ENCODE peak calls at places on chromosomes 4 and X, in five cellular contexts. X is HepG2, L is K562, W is GM12878, M is H1. D is an unnamed sample.

GRCh38 chrX:153465691-153466380 is 4.5 kb downstream of the HAUS7 start:
- DNase-seq in X (no peak), L (no peak), W (no peak), M (no peak), D (no peak)

GRCh38 chrX:15447985-15448639 is 45.0 kb downstream of the PIR start:
- DNase-seq in X (no peak), L (no peak), W (no peak), M (no peak), D (no peak)

GRCh38 chr4:99826016-99826415 is 9.4 kb downstream of the DAPP1 start:
- DNase-seq in X (no peak), L (no peak), W (no peak), M (no peak), D (no peak)

GRCh38 chrX:144849141-144849540 is 398.2 kb upstream of the SPANXN1 start:
- DNase-seq in X (no peak), L (no peak), W (no peak), M (no peak), D (no peak)

GRCh38 chr4:84470204-84470785 is 28.8 kb downstream of the NKX6-1 start:
- DNase-seq in X (peak), L (no peak), W (no peak), M (no peak), D (no peak)

GRCh38 chr4:41977709-41978108 is 3.8 kb upstream of the DCAF4L1 start:
- DNase-seq in X (no peak), L (no peak), W (no peak), M (no peak), D (no peak)

GRCh38 chr4:70945046-70945445 is 42.9 kb downstream of the MOB1B start:
- DNase-seq in X (no peak), L (no peak), W (no peak), M (no peak), D (no peak)

GRCh38 chr4:40846556-40846955 is 96.8 kb downstream of the NSUN7 start:
- DNase-seq in X (no peak), L (no peak), W (no peak), M (no peak), D (no peak)

GRCh38 chrX:47191806-47192401 is 1.7 kb upstream of the UBA1 start:
- DNase-seq in X (no peak), L (no peak), W (no peak), M (no peak), D (no peak)

GRCh38 chr4:97994765-97995465 is 148.4 kb downstream of the STPG2 start:
- DNase-seq in X (no peak), L (no peak), W (no peak), M (no peak), D (no peak)

GRCh38 chrX:39642071-39642470 is 455.7 kb downstream of the BCOR start:
- DNase-seq in X (peak), L (no peak), W (no peak), M (no peak), D (no peak)

GRCh38 chr4:183760326-183760725 is 101.2 kb downstream of the TRAPPC11 start:
- DNase-seq in X (no peak), L (no peak), W (no peak), M (no peak), D (no peak)

GRCh38 chr4:156413411-156413985 is 459.8 kb upstream of the CTSO start:
- DNase-seq in X (no peak), L (no peak), W (no peak), M (no peak), D (no peak)

GRCh38 chr4:12393631-12394262 is 965.1 kb upstream of the HS3ST1 start:
- DNase-seq in X (no peak), L (no peak), W (no peak), M (no peak), D (no peak)

GRCh38 chr4:140659935-140660710 is 91.4 kb upstream of the UCP1 start:
- DNase-seq in X (no peak), L (no peak), W (no peak), M (no peak), D (no peak)

GRCh38 chrX:39736219-39737211 is 361.2 kb downstream of the BCOR start:
- DNase-seq in X (no peak), L (no peak), W (no peak), M (no peak), D (peak)

GRCh38 chr4:4226606-4227438 is at the start of gene OTOP1:
- DNase-seq in X (no peak), L (no peak), W (no peak), M (no peak), D (peak)

GRCh38 chr4:152072886-152073285 is 312.1 kb upstream of the GATB start:
- DNase-seq in X (no peak), L (no peak), W (no peak), M (no peak), D (no peak)

GRCh38 chr4:163556169-163556568 is 61.7 kb downstream of the TMA16 start:
- DNase-seq in X (no peak), L (no peak), W (no peak), M (no peak), D (no peak)

GRCh38 chr4:83340692-83341343 is 6.2 kb upstream of the HPSE start:
- DNase-seq in X (no peak), L (no peak), W (no peak), M (no peak), D (no peak)

GRCh38 chr4:118888666-118889312 is at the start of gene SYNPO2:
- DNase-seq in X (no peak), L (no peak), W (no peak), M (peak), D (peak)

GRCh38 chrX:149040873-149041535 is 464.1 kb downstream of the IDS start:
- DNase-seq in X (no peak), L (no peak), W (no peak), M (no peak), D (no peak)

GRCh38 chr4:113893546-113893945 is 85.9 kb downstream of the ARSJ start:
- DNase-seq in X (peak), L (no peak), W (no peak), M (no peak), D (no peak)

GRCh38 chrX:41381685-41382084 is 47.7 kb downstream of the DDX3X start:
- DNase-seq in X (peak), L (peak), W (no peak), M (peak), D (no peak)

GRCh38 chrX:109872021-109872730 is 130.7 kb upstream of the TMEM164 start:
- DNase-seq in X (peak), L (no peak), W (no peak), M (no peak), D (no peak)

GRCh38 chr4:152456609-152457008 is 79.3 kb downstream of the FBXW7 start:
- DNase-seq in X (no peak), L (no peak), W (no peak), M (no peak), D (no peak)

GRCh38 chr4:112645541-112646329 is 8.8 kb downstream of the LARP7 start:
- DNase-seq in X (no peak), L (no peak), W (no peak), M (peak), D (no peak)

GRCh38 chr4:10096201-10096975 is 20.2 kb downstream of the WDR1 start:
- DNase-seq in X (no peak), L (peak), W (peak), M (no peak), D (no peak)

GRCh38 chr4:55013431-55013955 is 111.9 kb downstream of the KDR start:
- DNase-seq in X (no peak), L (no peak), W (no peak), M (no peak), D (no peak)

GRCh38 chr4:110754726-110755125 is 131.8 kb upstream of the PITX2 start:
- DNase-seq in X (no peak), L (no peak), W (no peak), M (no peak), D (no peak)

GRCh38 chr4:80532674-80533333 is 197.3 kb downstream of the CFAP299 start:
- DNase-seq in X (no peak), L (no peak), W (no peak), M (no peak), D (no peak)

GRCh38 chrX:68190799-68191198 is 242.5 kb downstream of the OPHN1 start:
- DNase-seq in X (no peak), L (no peak), W (no peak), M (no peak), D (no peak)

GRCh38 chrX:74578137-74578536 is 36.3 kb downstream of the RLIM start:
- DNase-seq in X (no peak), L (no peak), W (no peak), M (no peak), D (no peak)

GRCh38 chr4:181858746-181859145 is 384.5 kb upstream of the TENM3 start:
- DNase-seq in X (no peak), L (no peak), W (no peak), M (no peak), D (no peak)

GRCh38 chr4:181860157-181860556 is 383.0 kb upstream of the TENM3 start:
- DNase-seq in X (no peak), L (no peak), W (no peak), M (no peak), D (peak)

GRCh38 chr4:181854142-181854541 is 389.1 kb upstream of the TENM3 start:
- DNase-seq in X (no peak), L (no peak), W (no peak), M (no peak), D (peak)

GRCh38 chr4:181860668-181861067 is 382.5 kb upstream of the TENM3 start:
- DNase-seq in X (no peak), L (no peak), W (no peak), M (no peak), D (no peak)

GRCh38 chr4:181855307-181855706 is 387.9 kb upstream of the TENM3 start:
- DNase-seq in X (no peak), L (no peak), W (no peak), M (no peak), D (no peak)
- TF ChIP-seq TAF1 in X (no peak), L (no peak), W (no peak), M (no peak), D (no peak)

GRCh38 chr4:13588954-13589353 is 38.6 kb downstream of the BOD1L1 start:
- DNase-seq in X (no peak), L (no peak), W (no peak), M (no peak), D (no peak)

GRCh38 chr4:13580018-13580417 is 35.7 kb upstream of the NKX3-2 start:
- DNase-seq in X (no peak), L (no peak), W (no peak), M (no peak), D (no peak)

DNA sequence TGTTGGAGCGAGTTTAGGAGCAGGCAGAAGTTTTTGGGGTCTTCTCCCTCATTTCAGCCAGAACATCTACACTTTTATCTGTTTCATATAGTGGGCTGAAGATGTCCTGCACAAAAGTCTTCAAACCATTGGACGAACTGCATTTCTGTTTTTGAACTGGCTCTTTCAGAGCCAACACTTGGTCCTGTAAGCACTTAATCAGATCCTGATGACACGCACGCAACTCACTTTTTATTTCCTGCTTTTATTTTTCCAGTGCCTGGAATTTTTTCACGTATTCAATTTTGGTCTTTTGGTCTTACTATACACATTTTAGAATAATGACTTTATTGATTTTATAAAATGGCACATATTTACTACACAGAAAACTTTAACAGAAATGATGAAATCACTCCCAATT is 40.2 kb upstream of the NKX3-2 start:
- DNase-seq in X (no peak), L (no peak), W (no peak), M (no peak), D (no peak)
- TF ChIP-seq RAD21 in X (no peak), L (no peak), W (no peak), M (no peak), D (no peak)

GRCh38 chrX:17414057-17414658 is 39.2 kb downstream of the NHS start:
- DNase-seq in X (no peak), L (no peak), W (no peak), M (no peak), D (no peak)
- TF ChIP-seq TAF1 in X (no peak), L (no peak), W (no peak), M (no peak), D (no peak)

DNA sequence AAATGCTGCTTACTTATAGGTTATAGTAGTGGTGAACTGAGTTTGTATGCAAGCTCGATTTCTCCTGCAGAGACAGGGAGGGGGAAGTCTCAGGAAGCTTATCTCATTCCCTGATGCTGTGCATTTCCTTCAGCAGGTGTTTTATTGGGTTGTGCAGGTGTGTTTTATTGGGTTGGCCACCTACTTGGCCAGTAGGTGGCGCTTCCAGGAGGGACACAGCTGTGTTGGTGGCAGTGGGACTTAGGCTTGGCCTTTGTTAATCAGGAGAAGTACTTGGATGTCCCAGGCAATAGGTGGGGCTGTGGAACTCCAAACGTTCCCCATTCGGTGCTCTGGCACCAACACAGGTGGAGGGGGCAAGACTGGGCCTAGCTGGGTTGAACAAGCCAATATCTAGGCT is 196.0 kb upstream of the DCAF8L1 start:
- DNase-seq in X (no peak), L (no peak), W (no peak), M (no peak), D (peak)
- TF ChIP-seq RAD21 in X (no peak), L (no peak), W (peak), M (peak), D (peak)

GRCh38 chr4:108170729-108171540 is 2.2 kb upstream of the LEF1 start:
- DNase-seq in X (no peak), L (no peak), W (no peak), M (no peak), D (no peak)

GRCh38 chr4:108171541-108172230 is 3.0 kb upstream of the LEF1 start:
- DNase-seq in X (no peak), L (no peak), W (no peak), M (no peak), D (peak)

GRCh38 chr4:108172231-108172779 is 3.6 kb upstream of the LEF1 start:
- DNase-seq in X (no peak), L (no peak), W (no peak), M (no peak), D (peak)

GRCh38 chr4:108173599-108174057 is 4.9 kb upstream of the LEF1 start:
- DNase-seq in X (no peak), L (no peak), W (no peak), M (no peak), D (no peak)

DNA sequence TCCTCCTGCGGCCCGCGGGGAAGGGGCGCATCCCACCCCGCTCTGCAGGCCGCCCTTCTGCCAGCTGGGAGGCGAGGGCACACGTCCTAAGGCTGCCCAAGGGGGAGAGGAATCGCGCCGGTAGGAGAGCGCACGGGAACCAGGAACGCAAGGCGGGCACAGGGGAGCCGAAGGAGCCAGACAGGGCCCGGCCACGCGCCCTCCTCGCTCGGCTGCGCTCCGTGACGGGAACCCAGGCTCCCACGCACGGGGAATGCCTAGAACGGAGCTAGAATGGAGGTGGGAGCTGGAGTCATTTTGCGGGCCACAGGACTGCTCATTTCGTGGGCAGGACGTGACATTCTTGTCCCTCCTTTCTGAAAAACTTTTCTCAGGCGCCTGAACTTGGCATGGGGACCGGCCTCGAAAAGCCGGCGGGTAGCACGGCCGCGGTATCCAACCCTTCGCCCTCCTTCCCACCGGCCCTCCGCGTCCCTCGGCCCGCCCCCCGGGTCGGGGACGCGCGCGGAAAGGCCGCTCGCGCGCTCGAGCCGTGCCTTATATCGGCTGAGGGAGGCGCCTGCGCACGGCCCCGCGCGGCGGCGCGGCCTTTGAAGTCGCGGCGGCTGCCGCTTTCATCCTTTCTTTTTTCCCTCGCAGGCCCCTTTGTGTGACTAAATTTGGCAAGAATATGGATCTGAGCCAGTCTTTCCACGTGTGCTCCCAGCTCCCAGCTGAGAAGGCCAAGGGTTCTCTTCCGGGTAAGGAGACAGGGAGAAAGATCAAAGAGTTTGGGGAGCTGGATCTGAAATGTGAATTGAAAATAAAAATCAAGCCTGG is 4.3 kb upstream of the LEF1 start:
- DNase-seq in X (peak), L (peak), W (no peak), M (no peak), D (peak)
- TF ChIP-seq TAF1 in X (no peak), L (peak), W (no peak), M (no peak), D (no peak)

GRCh38 chrX:108464604-108465003 is 25.0 kb downstream of the COL4A5 start:
- DNase-seq in X (no peak), L (no peak), W (no peak), M (no peak), D (no peak)
- TF ChIP-seq RAD21 in X (no peak), L (no peak), W (no peak), M (no peak), D (no peak)